ENCODE peak calls at places on chromosomes 11 and 22, in five cellular contexts. N, W, B, Y and H are unnamed samples.

GRCh38 chr11:49533204-49533603 is 324.8 kb upstream of the FOLH1 start:
- DNase-seq in W (no peak), N (no peak), B (no peak), Y (no peak), H (no peak)

GRCh38 chr11:126834149-126834548 is 166.4 kb downstream of the KIRREL3 start:
- DNase-seq in N (no peak), Y (no peak), B (peak), W (no peak), H (no peak)

GRCh38 chr22:25406510-25407210 is 157.8 kb upstream of the GRK3 start:
- DNase-seq in N (no peak), Y (peak), W (no peak), B (peak), H (no peak)

GRCh38 chr11:95108159-95108611 is 18.5 kb downstream of the ENDOD1 start:
- DNase-seq in W (no peak), Y (peak), N (no peak), B (peak), H (no peak)

GRCh38 chr11:259374-259773 is 18.8 kb upstream of the NLRP6 start:
- DNase-seq in B (no peak), N (no peak), W (no peak), Y (no peak), H (no peak)

GRCh38 chr11:46680815-46681214 is 19.6 kb downstream of the ARHGAP1 start:
- DNase-seq in N (no peak), Y (no peak), W (no peak), B (no peak), H (no peak)

GRCh38 chr11:36253238-36253637 is 36.0 kb downstream of the COMMD9 start:
- DNase-seq in W (no peak), B (no peak), N (no peak), Y (no peak), H (no peak)

GRCh38 chr22:23180301-23180892 is at the start of gene BCR:
- DNase-seq in W (no peak), Y (peak), B (peak), N (no peak), H (no peak)

GRCh38 chr11:18145837-18146236 is 13.5 kb downstream of the MRGPRX3 start:
- DNase-seq in W (no peak), B (no peak), Y (no peak), N (no peak), H (no peak)

GRCh38 chr11:101741479-101742175 is 157.8 kb upstream of the TRPC6 start:
- DNase-seq in W (no peak), Y (no peak), N (no peak), B (no peak), H (no peak)

GRCh38 chr11:110513521-110514450 is 84.0 kb downstream of the FDX1 start:
- DNase-seq in W (no peak), B (no peak), Y (no peak), N (no peak), H (no peak)

GRCh38 chr11:130037058-130037457 is 32.6 kb upstream of the APLP2 start:
- DNase-seq in W (no peak), B (peak), Y (no peak), N (no peak), H (no peak)

GRCh38 chr11:47164321-47164720 is 12.4 kb downstream of the ARFGAP2 start:
- DNase-seq in Y (no peak), B (no peak), N (no peak), W (no peak), H (no peak)

GRCh38 chr11:57764527-57764926 is 2.9 kb downstream of the CTNND1 start:
- DNase-seq in Y (no peak), W (no peak), N (no peak), B (peak), H (no peak)

GRCh38 chr11:57763568-57763967 is 2.0 kb downstream of the CTNND1 start:
- DNase-seq in B (peak), N (no peak), Y (no peak), W (no peak), H (no peak)

GRCh38 chr11:57764972-57765371 is 3.4 kb downstream of the CTNND1 start:
- DNase-seq in N (no peak), B (no peak), Y (peak), W (no peak), H (no peak)

GRCh38 chr11:57761301-57762234 is at the start of gene CTNND1:
- DNase-seq in B (peak), N (peak), Y (peak), W (peak), H (peak)

GRCh38 chr11:57762235-57762866 is 749 bp downstream of the CTNND1 start:
- DNase-seq in N (no peak), W (no peak), B (peak), Y (no peak), H (no peak)
- H3K23ac ChIP-seq in N (no peak), W (no peak), B (no peak), Y (no peak), H (no peak)

GRCh38 chr22:42612336-42612735 is 2.3 kb downstream of the POLDIP3 start:
- DNase-seq in B (no peak), W (no peak), N (no peak), Y (no peak), H (no peak)
- H2BK12ac ChIP-seq in B (no peak), W (no peak), N (no peak), Y (no peak), H (no peak)

GRCh38 chr11:64526795-64527194 is 64.2 kb upstream of the SLC22A12 start:
- DNase-seq in B (no peak), Y (no peak), W (no peak), N (no peak), H (no peak)
- H3K23ac ChIP-seq in B (no peak), Y (no peak), W (no peak), N (no peak), H (no peak)

GRCh38 chr11:125215205-125215565 is 50.6 kb downstream of the PKNOX2 start:
- DNase-seq in N (no peak), B (no peak), W (no peak), Y (no peak), H (no peak)
- H2BK12ac ChIP-seq in N (peak), B (no peak), W (no peak), Y (no peak), H (no peak)

DNA sequence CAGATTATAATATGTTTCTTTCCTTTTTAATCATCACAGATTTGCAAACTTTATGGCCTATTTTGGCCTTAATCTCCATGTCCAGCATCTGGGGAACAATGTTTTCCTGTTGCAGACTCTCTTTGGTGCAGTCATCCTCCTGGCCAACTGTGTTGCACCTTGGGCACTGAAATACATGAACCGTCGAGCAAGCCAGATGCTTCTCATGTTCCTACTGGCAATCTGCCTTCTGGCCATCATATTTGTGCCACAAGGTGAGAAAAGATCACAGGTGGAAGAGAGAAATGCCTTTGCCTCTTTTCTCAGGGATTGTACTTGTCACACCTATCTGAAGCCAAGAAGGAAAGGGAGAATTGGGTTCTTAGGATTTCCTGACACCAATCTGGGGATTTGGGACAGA is 36.9 kb downstream of the SLC22A9 start:
- DNase-seq in Y (no peak), B (no peak), N (no peak), W (no peak), H (no peak)
- H3K23ac ChIP-seq in Y (no peak), B (no peak), N (no peak), W (no peak), H (no peak)

DNA sequence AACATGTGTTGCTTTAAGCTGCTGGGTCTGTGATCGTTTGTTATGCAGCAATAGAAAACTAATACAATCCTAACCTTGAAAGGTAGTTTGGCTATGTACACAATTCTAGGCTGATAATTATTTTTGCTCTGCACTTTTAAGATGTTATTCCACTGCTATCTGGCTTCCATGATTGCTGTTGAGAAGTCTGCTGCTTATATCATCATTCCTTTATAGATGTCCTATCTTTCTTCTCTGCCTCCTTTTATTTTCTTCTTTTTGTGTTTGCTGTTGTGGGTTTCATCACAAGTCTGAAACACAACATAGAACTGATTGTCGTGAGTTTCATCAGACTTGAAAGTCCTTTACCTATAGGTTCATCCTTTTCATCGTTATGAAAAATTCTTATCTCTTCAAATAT is 24.1 kb downstream of the FXYD6 start:
- DNase-seq in N (no peak), Y (no peak), W (no peak), B (no peak), H (no peak)
- H2BK12ac ChIP-seq in N (no peak), Y (no peak), W (no peak), B (no peak), H (no peak)

GRCh38 chr11:119742263-119742861 is 13.4 kb upstream of the NECTIN1 start:
- DNase-seq in W (peak), B (peak), Y (no peak), N (peak), H (peak)
- H3K23ac ChIP-seq in W (peak), B (no peak), Y (no peak), N (no peak), H (no peak)